ENCODE peak calls at places on chromosomes 7 and 10, in four cellular contexts. A is glutamatergic neuron, B is upper lobe of left lung, J is body of pancreas. H is an unnamed sample.

GRCh38 chr7:9083837-9084236 is 650.4 kb downstream of the NXPH1 start:
- DNase-seq in A (no peak), B (no peak), J (no peak), H (no peak)

GRCh38 chr10:123637326-123637880 is 28.8 kb upstream of the GPR26 start:
- DNase-seq in J (no peak), B (no peak), A (no peak), H (no peak)

GRCh38 chr7:77209479-77210139 is 10.0 kb upstream of the FGL2 start:
- DNase-seq in A (no peak), J (no peak), B (no peak), H (no peak)

GRCh38 chr10:24435374-24435773 is 226.4 kb downstream of the KIAA1217 start:
- DNase-seq in J (no peak), B (no peak), A (no peak), H (no peak)

GRCh38 chr7:226281-226882 is 34.0 kb downstream of the FAM20C start:
- DNase-seq in J (no peak), B (peak; percentile 81), A (no peak), H (no peak)

GRCh38 chr10:49606981-49607535 is 3.1 kb upstream of the SLC18A3 start:
- DNase-seq in J (peak; percentile 58), A (no peak), B (peak; percentile 94), H (peak; percentile 91)

GRCh38 chr10:130300608-130301025 is 164.4 kb downstream of the GLRX3 start:
- DNase-seq in A (no peak), B (peak; percentile 89), J (peak; percentile 58), H (no peak)

GRCh38 chr7:151664268-151664667 is 144.6 kb upstream of the RHEB start:
- DNase-seq in B (no peak), J (no peak), A (no peak), H (no peak)

GRCh38 chr7:91347288-91347687 is 83.1 kb downstream of the FZD1 start:
- DNase-seq in A (no peak), B (no peak), J (peak; percentile 15), H (no peak)

GRCh38 chr7:24824896-24825295 is 67.6 kb upstream of the GSDME start:
- DNase-seq in J (no peak), A (no peak), B (no peak), H (no peak)

DNA sequence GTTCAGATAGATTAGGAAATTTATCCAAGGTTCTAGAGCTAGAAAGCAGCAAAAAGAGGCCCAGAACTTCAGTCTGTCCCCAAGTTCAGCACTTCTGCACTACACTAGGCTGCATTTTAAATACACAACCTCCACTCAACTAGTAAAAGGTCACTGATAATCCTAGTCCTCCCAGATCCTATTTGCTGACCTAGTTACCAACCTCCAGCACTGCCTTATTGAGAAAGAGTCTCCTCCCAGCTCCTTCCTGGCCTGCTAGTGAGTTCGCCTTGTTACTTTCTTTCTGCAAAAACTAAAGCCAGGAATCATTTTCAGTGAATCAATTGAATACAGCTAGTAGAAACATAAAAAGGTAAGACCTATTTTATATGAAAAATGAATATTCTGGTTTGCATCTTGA is 84.1 kb upstream of the ZNF800 start:
- DNase-seq in A (no peak), J (peak; percentile 2), B (no peak), H (no peak)
- TF ChIP-seq CTCF in A (no peak), J (no peak), B (no peak), H (no peak)

GRCh38 chr7:70678621-70679251 is 453.2 kb upstream of the GALNT17 start:
- DNase-seq in A (no peak), B (no peak), J (no peak), H (no peak)

GRCh38 chr7:70674268-70675025 is 457.5 kb upstream of the GALNT17 start:
- DNase-seq in B (no peak), J (no peak), A (no peak), H (no peak)

GRCh38 chr7:70679666-70680065 is 452.3 kb upstream of the GALNT17 start:
- DNase-seq in B (no peak), J (no peak), A (no peak), H (no peak)

GRCh38 chr7:70673833-70674232 is 458.1 kb upstream of the GALNT17 start:
- DNase-seq in J (no peak), B (no peak), A (no peak), H (no peak)

DNA sequence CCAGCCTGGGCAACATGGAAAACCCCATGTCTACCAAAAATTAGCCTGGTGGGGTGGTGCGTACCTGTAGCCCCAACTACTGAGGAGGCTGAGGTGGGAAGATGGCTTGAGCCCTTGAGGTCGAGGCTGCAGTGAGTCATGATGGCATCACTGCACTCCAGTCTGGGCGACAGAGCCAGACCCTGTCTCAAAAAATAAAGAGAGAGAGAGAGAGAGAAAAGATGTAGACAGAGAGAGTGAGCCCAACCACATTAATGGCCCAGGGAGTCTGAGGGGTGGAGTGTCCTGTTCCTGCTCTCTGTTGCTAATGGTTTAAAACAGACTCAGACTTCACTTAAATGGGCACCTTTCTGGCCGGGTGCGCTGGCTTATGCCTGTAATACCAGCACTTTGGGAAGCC is 455.7 kb upstream of the GALNT17 start:
- DNase-seq in B (no peak), A (no peak), J (no peak), H (no peak)
- TF ChIP-seq CTCF in B (no peak), A (no peak), J (no peak), H (no peak)

GRCh38 chr7:96800824-96801223 is 91.2 kb upstream of the SEM1 start:
- DNase-seq in A (no peak), J (no peak), B (no peak), H (no peak)
- TF ChIP-seq CTCF in A (no peak), J (no peak), B (no peak), H (no peak)

DNA sequence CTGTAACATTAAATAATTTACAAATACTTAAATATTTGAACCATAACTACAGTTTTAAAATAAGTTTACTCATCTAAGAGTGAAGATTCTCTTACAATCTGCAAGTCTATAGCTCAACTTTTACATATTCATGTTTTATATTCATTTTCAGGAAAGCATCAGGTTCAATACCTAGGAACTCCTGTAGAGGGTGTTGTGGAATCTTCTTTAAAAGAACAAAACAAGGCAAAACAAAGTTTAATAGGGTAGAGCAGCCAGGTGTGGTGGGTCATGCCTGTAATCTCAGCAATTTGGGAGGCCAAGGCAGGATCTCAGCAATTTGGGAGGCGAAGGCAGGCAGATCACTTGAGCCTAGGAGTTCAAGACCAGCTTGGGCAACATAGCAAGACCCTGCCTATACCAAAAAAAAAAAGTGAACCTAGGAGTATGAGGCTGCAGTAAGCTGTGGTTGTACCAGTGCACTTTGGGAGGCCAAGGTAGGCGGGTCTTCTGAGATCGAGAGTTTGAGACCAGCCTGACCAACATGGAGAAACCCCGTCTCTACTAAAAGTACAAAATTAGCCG is 45.1 kb downstream of the ST8SIA6 start:
- DNase-seq in B (no peak), A (no peak), J (no peak), H (no peak)
- TF ChIP-seq CTCF in B (peak; percentile 21), A (peak; percentile 61), J (peak; percentile 28), H (peak; percentile 49)

DNA sequence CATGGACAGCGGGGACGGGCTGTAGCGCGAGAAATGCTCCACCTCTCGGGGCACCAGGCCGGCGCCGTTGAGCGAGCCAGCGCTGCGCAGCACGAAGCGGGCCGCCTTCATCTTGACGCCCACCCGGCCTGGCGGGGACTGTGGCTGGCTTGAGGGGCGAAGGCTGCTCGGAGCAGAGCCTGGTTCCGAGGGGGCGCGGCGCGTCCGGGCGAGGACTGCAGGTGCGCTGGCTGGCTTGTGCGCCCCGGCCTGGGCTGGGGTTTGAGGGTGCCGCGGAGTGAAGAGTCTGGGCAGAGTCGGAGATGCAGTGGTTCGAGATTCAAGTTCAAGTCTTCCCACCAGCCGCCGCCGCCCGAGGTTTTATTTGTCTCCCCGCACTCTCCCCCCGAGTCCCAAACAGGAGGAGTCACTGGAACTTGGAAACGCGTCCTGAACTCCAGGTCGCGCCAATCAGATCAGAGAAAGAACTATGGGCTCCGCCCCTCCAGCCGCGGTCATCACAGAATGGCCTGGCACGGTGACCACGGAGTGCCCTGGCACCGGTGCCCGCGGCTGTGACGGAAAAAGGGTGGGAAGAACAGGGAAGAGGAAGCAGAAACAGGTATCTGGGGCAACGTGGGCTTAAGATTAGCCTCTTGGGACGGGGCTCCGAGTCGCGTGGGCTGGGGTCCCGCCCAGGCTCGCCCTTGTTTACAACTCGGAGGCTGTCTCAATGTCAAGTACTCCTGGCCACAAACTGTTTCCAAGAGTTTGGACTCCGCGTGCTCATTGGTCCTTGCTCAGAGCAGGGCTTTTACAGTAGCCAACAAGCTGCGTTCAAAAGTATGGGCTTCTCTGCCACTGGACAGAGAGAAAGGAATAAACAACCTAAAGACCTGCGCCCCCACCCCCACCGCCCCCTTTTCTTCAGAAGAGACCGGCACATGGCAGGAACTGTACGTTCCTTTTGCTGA is at the start of gene PDK4:
- DNase-seq in B (peak; percentile 94), A (peak; percentile 50), J (peak; percentile 99), H (peak; percentile 37)
- TF ChIP-seq CTCF in B (no peak), A (no peak), J (no peak), H (no peak)

DNA sequence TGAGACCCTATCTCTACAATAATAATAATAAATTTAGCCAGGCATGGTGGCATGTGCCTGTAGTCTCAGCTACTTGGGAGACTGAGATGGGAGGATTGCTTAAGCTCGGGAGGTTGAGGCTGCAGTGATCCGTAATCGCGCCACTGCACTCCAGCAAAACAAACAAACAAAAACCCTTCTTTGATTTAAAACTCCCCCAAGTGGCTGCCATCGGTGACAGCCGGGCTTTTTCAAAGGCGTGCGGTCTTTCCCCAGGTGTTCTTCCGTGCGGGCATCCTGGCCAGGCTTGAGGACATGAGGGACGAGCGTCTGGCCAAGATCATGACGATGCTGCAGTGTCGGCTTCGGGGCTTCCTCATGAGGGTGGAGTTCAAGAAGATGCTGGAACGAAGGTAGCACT is 1.9 kb upstream of the MYH16 start:
- DNase-seq in J (no peak), B (no peak), A (no peak), H (no peak)
- TF ChIP-seq CTCF in J (no peak), B (no peak), A (no peak), H (no peak)